ENCODE peak calls at places on chromosome 13, in five cellular contexts. One of them, this sample, is unnamed.

GRCh38 chr13:113791226-113791625 is 32.2 kb downstream of the TMEM255B start:
- DNase-seq in CD4-positive, alpha-beta T cell: no peak
- DNase-seq in T-helper 1 cell: no peak
- DNase-seq in colonic mucosa: no peak
- DNase-seq in activated T-cell treated with anti-CD3 and anti-CD28 coated beads for 1 hour: no peak
- DNase-seq in this sample: no peak

GRCh38 chr13:108176685-108177274 is 38.6 kb downstream of the LIG4 start:
- DNase-seq in colonic mucosa: peak
- DNase-seq in T-helper 1 cell: no peak
- DNase-seq in CD4-positive, alpha-beta T cell: peak
- DNase-seq in activated T-cell treated with anti-CD3 and anti-CD28 coated beads for 1 hour: peak
- DNase-seq in this sample: peak

GRCh38 chr13:33743438-33744368 is 74.2 kb upstream of the RFC3 start:
- DNase-seq in colonic mucosa: no peak
- DNase-seq in CD4-positive, alpha-beta T cell: no peak
- DNase-seq in activated T-cell treated with anti-CD3 and anti-CD28 coated beads for 1 hour: no peak
- DNase-seq in T-helper 1 cell: no peak
- DNase-seq in this sample: no peak

GRCh38 chr13:36130542-36131214 is 504 bp downstream of the DCLK1 start:
- DNase-seq in CD4-positive, alpha-beta T cell: no peak
- DNase-seq in activated T-cell treated with anti-CD3 and anti-CD28 coated beads for 1 hour: no peak
- DNase-seq in T-helper 1 cell: no peak
- DNase-seq in colonic mucosa: no peak
- DNase-seq in this sample: no peak

GRCh38 chr13:112455476-112456059 is 79.4 kb downstream of the SPACA7 start:
- DNase-seq in T-helper 1 cell: no peak
- DNase-seq in colonic mucosa: no peak
- DNase-seq in CD4-positive, alpha-beta T cell: no peak
- DNase-seq in activated T-cell treated with anti-CD3 and anti-CD28 coated beads for 1 hour: no peak
- DNase-seq in this sample: no peak

GRCh38 chr13:90068658-90069057 is 1278.8 kb upstream of the MIR17HG start:
- DNase-seq in T-helper 1 cell: no peak
- DNase-seq in activated T-cell treated with anti-CD3 and anti-CD28 coated beads for 1 hour: no peak
- DNase-seq in colonic mucosa: no peak
- DNase-seq in CD4-positive, alpha-beta T cell: no peak
- DNase-seq in this sample: no peak

GRCh38 chr13:51154029-51154555 is 43.0 kb upstream of the C13orf42 start:
- DNase-seq in colonic mucosa: no peak
- DNase-seq in activated T-cell treated with anti-CD3 and anti-CD28 coated beads for 1 hour: no peak
- DNase-seq in T-helper 1 cell: no peak
- DNase-seq in CD4-positive, alpha-beta T cell: no peak
- DNase-seq in this sample: no peak

GRCh38 chr13:23765531-23765930 is 123.7 kb downstream of the MIPEP start:
- DNase-seq in colonic mucosa: no peak
- DNase-seq in CD4-positive, alpha-beta T cell: no peak
- DNase-seq in T-helper 1 cell: no peak
- DNase-seq in activated T-cell treated with anti-CD3 and anti-CD28 coated beads for 1 hour: no peak
- DNase-seq in this sample: no peak

GRCh38 chr13:27790523-27790922 is 1.8 kb upstream of the GSX1 start:
- DNase-seq in colonic mucosa: no peak
- DNase-seq in CD4-positive, alpha-beta T cell: no peak
- DNase-seq in activated T-cell treated with anti-CD3 and anti-CD28 coated beads for 1 hour: no peak
- DNase-seq in T-helper 1 cell: no peak
- DNase-seq in this sample: no peak

GRCh38 chr13:111594606-111595005 is 274.2 kb downstream of the TEX29 start:
- DNase-seq in colonic mucosa: no peak
- DNase-seq in activated T-cell treated with anti-CD3 and anti-CD28 coated beads for 1 hour: no peak
- DNase-seq in T-helper 1 cell: no peak
- DNase-seq in CD4-positive, alpha-beta T cell: no peak
- DNase-seq in this sample: no peak

GRCh38 chr13:74449811-74450524 is 315.8 kb upstream of the KLF12 start:
- DNase-seq in T-helper 1 cell: no peak
- DNase-seq in CD4-positive, alpha-beta T cell: no peak
- DNase-seq in activated T-cell treated with anti-CD3 and anti-CD28 coated beads for 1 hour: no peak
- DNase-seq in colonic mucosa: no peak
- DNase-seq in this sample: no peak

GRCh38 chr13:43567608-43568007 is 219.2 kb downstream of the ENOX1 start:
- DNase-seq in activated T-cell treated with anti-CD3 and anti-CD28 coated beads for 1 hour: no peak
- DNase-seq in CD4-positive, alpha-beta T cell: no peak
- DNase-seq in T-helper 1 cell: no peak
- DNase-seq in colonic mucosa: no peak
- DNase-seq in this sample: no peak

GRCh38 chr13:90787007-90787406 is 560.5 kb upstream of the MIR17HG start:
- DNase-seq in activated T-cell treated with anti-CD3 and anti-CD28 coated beads for 1 hour: no peak
- DNase-seq in colonic mucosa: no peak
- DNase-seq in CD4-positive, alpha-beta T cell: no peak
- DNase-seq in T-helper 1 cell: no peak
- DNase-seq in this sample: no peak

GRCh38 chr13:71721117-71721516 is 145.9 kb downstream of the DACH1 start:
- DNase-seq in activated T-cell treated with anti-CD3 and anti-CD28 coated beads for 1 hour: no peak
- DNase-seq in colonic mucosa: no peak
- DNase-seq in CD4-positive, alpha-beta T cell: no peak
- DNase-seq in T-helper 1 cell: no peak
- DNase-seq in this sample: no peak

GRCh38 chr13:102038787-102039186 is 363.1 kb downstream of the FGF14 start:
- DNase-seq in activated T-cell treated with anti-CD3 and anti-CD28 coated beads for 1 hour: no peak
- DNase-seq in colonic mucosa: no peak
- DNase-seq in CD4-positive, alpha-beta T cell: no peak
- DNase-seq in T-helper 1 cell: no peak
- DNase-seq in this sample: no peak

GRCh38 chr13:80428344-80429096 is 87.6 kb upstream of the SPRY2 start:
- DNase-seq in colonic mucosa: no peak
- DNase-seq in T-helper 1 cell: no peak
- DNase-seq in CD4-positive, alpha-beta T cell: no peak
- DNase-seq in activated T-cell treated with anti-CD3 and anti-CD28 coated beads for 1 hour: no peak
- DNase-seq in this sample: no peak

GRCh38 chr13:103282571-103283450 is 216.6 kb upstream of the SLC10A2 start:
- DNase-seq in T-helper 1 cell: no peak
- DNase-seq in colonic mucosa: no peak
- DNase-seq in CD4-positive, alpha-beta T cell: no peak
- DNase-seq in activated T-cell treated with anti-CD3 and anti-CD28 coated beads for 1 hour: no peak
- DNase-seq in this sample: no peak

GRCh38 chr13:40433577-40433976 is 232.9 kb downstream of the FOXO1 start:
- DNase-seq in T-helper 1 cell: no peak
- DNase-seq in colonic mucosa: no peak
- DNase-seq in CD4-positive, alpha-beta T cell: peak
- DNase-seq in activated T-cell treated with anti-CD3 and anti-CD28 coated beads for 1 hour: no peak
- DNase-seq in this sample: peak

GRCh38 chr13:43331676-43332075 is 308.3 kb downstream of the DNAJC15 start:
- DNase-seq in T-helper 1 cell: no peak
- DNase-seq in activated T-cell treated with anti-CD3 and anti-CD28 coated beads for 1 hour: no peak
- DNase-seq in colonic mucosa: no peak
- DNase-seq in CD4-positive, alpha-beta T cell: no peak
- DNase-seq in this sample: no peak

GRCh38 chr13:34294483-34295129 is 476.7 kb downstream of the RFC3 start:
- DNase-seq in activated T-cell treated with anti-CD3 and anti-CD28 coated beads for 1 hour: no peak
- DNase-seq in CD4-positive, alpha-beta T cell: no peak
- DNase-seq in colonic mucosa: no peak
- DNase-seq in T-helper 1 cell: no peak
- DNase-seq in this sample: no peak

GRCh38 chr13:48994731-48995130 is 19.0 kb downstream of the FNDC3A start:
- DNase-seq in CD4-positive, alpha-beta T cell: no peak
- DNase-seq in colonic mucosa: no peak
- DNase-seq in T-helper 1 cell: no peak
- DNase-seq in activated T-cell treated with anti-CD3 and anti-CD28 coated beads for 1 hour: no peak
- DNase-seq in this sample: no peak

GRCh38 chr13:51950722-51951121 is 60.5 kb downstream of the ATP7B start:
- DNase-seq in CD4-positive, alpha-beta T cell: peak
- DNase-seq in colonic mucosa: no peak
- DNase-seq in activated T-cell treated with anti-CD3 and anti-CD28 coated beads for 1 hour: no peak
- DNase-seq in T-helper 1 cell: no peak
- DNase-seq in this sample: no peak

GRCh38 chr13:101868585-101869469 is 416.4 kb downstream of the ITGBL1 start:
- DNase-seq in CD4-positive, alpha-beta T cell: no peak
- DNase-seq in activated T-cell treated with anti-CD3 and anti-CD28 coated beads for 1 hour: no peak
- DNase-seq in T-helper 1 cell: no peak
- DNase-seq in colonic mucosa: no peak
- DNase-seq in this sample: no peak

GRCh38 chr13:99495478-99496321 is 5.6 kb upstream of the TM9SF2 start:
- DNase-seq in CD4-positive, alpha-beta T cell: no peak
- DNase-seq in activated T-cell treated with anti-CD3 and anti-CD28 coated beads for 1 hour: no peak
- DNase-seq in T-helper 1 cell: no peak
- DNase-seq in colonic mucosa: no peak
- DNase-seq in this sample: no peak

GRCh38 chr13:101267656-101268055 is 148.7 kb downstream of the NALCN start:
- DNase-seq in T-helper 1 cell: no peak
- DNase-seq in activated T-cell treated with anti-CD3 and anti-CD28 coated beads for 1 hour: no peak
- DNase-seq in colonic mucosa: no peak
- DNase-seq in CD4-positive, alpha-beta T cell: no peak
- DNase-seq in this sample: no peak

GRCh38 chr13:45705936-45706335 is 3.8 kb downstream of the CBY2 start:
- DNase-seq in colonic mucosa: no peak
- DNase-seq in activated T-cell treated with anti-CD3 and anti-CD28 coated beads for 1 hour: no peak
- DNase-seq in CD4-positive, alpha-beta T cell: no peak
- DNase-seq in T-helper 1 cell: no peak
- DNase-seq in this sample: no peak

GRCh38 chr13:67267136-67267535 is 37.0 kb upstream of the PCDH9 start:
- DNase-seq in CD4-positive, alpha-beta T cell: no peak
- DNase-seq in T-helper 1 cell: no peak
- DNase-seq in activated T-cell treated with anti-CD3 and anti-CD28 coated beads for 1 hour: no peak
- DNase-seq in colonic mucosa: no peak
- DNase-seq in this sample: no peak

This sample was measured in transverse colon.